ENCODE peak calls at places on chromosome 9, in eight cellular contexts. I is choroid plexus epithelial cell; C is G401; O is GM23248; X is stimulated activated CD4-positive, alpha-beta T cell treated with anti-CD3 and anti-CD28 coated beads, TNF-alpha, amount 100 ng/mL, for 4 hours; E is GM04504; W is fibroblast of the aortic adventitia; F is heart right ventricle. B is an unnamed sample.

GRCh38 chr9:108709922-108710321 is 145.9 kb downstream of the ACTL7B start:
- DNase-seq in O (no peak), E (no peak), W (no peak), C (no peak), F (no peak), I (no peak), X (no peak), B (no peak)

GRCh38 chr9:85027870-85028269 is 358.3 kb downstream of the NTRK2 start:
- DNase-seq in C (no peak), O (no peak), I (no peak), X (no peak), E (no peak), F (no peak), W (no peak), B (no peak)

GRCh38 chr9:93960221-93960970 is 5.2 kb upstream of the BARX1 start:
- DNase-seq in F (no peak), W (no peak), I (no peak), C (no peak), O (peak; percentile 35), E (no peak), X (no peak), B (no peak)

GRCh38 chr9:134057751-134058701 is 9.8 kb downstream of the BRD3 start:
- DNase-seq in C (no peak), I (no peak), W (no peak), O (no peak), F (no peak), X (no peak), E (no peak), B (no peak)

GRCh38 chr9:72674961-72675360 is 153.6 kb downstream of the TMC1 start:
- DNase-seq in E (no peak), O (no peak), W (peak; percentile 13), C (no peak), X (no peak), I (no peak), F (no peak), B (no peak)

GRCh38 chr9:120928720-120929389 is 2.3 kb upstream of the TRAF1 start:
- DNase-seq in O (peak; percentile 69), E (no peak), C (peak; percentile 63), W (peak; percentile 20), X (peak; percentile 62), I (peak; percentile 45), F (peak; percentile 73), B (no peak)

GRCh38 chr9:14246951-14247350 is 67.0 kb downstream of the NFIB start:
- DNase-seq in I (no peak), F (no peak), C (no peak), W (no peak), O (no peak), E (no peak), X (no peak), B (no peak)

GRCh38 chr9:130880599-130881220 is 15.9 kb downstream of the QRFP start:
- DNase-seq in I (no peak), F (no peak), C (no peak), O (no peak), E (no peak), W (no peak), X (no peak), B (no peak)

GRCh38 chr9:108211576-108211975 is 644.2 kb downstream of the ACTL7B start:
- DNase-seq in O (no peak), I (no peak), W (peak; percentile 34), F (no peak), E (no peak), C (no peak), X (no peak), B (no peak)

GRCh38 chr9:93206576-93207155 is 22.7 kb downstream of the WNK2 start:
- DNase-seq in O (no peak), X (no peak), I (no peak), C (no peak), F (no peak), W (no peak), E (no peak), B (no peak)

GRCh38 chr9:105050296-105050695 is 122.3 kb upstream of the ABCA1 start:
- DNase-seq in W (peak; percentile 34), O (peak; percentile 50), C (no peak), F (no peak), E (no peak), X (no peak), I (no peak), B (no peak)

GRCh38 chr9:83284766-83285165 is 221.8 kb upstream of the RASEF start:
- DNase-seq in C (no peak), O (no peak), F (no peak), I (no peak), W (no peak), E (no peak), X (no peak), B (no peak)

B was measured in fibroblast of the conjunctiva.